ENCODE peak calls at places on chromosomes 5 and 9, in eight cellular contexts. P is B cell, N is fibroblast of the aortic adventitia, C is lower leg skin, J is GM23338, I is endothelial cell of umbilical vein, T is psoas muscle, G is glutamatergic neuron. E is an unnamed sample.

GRCh38 chr9:4334439-4334838 is 34.6 kb upstream of the GLIS3 start:
- DNase-seq in N (no peak), I (peak), J (peak), G (no peak), P (no peak), T (peak), C (no peak), E (no peak)

GRCh38 chr9:135479469-135480052 is at the start of gene PPP1R26:
- DNase-seq in T (no peak), G (peak), J (peak), P (peak), C (no peak), I (no peak), N (no peak), E (peak)

GRCh38 chr5:58240286-58240685 is 219.6 kb downstream of the PLK2 start:
- DNase-seq in P (no peak), N (peak), C (no peak), G (no peak), I (peak), J (no peak), T (no peak), E (no peak)

GRCh38 chr9:21334969-21335632 is at the start of gene KLHL9:
- DNase-seq in C (peak), P (peak), I (peak), T (peak), J (peak), N (peak), G (peak), E (peak)

GRCh38 chr5:35851282-35851681 is 5.4 kb upstream of the IL7R start:
- DNase-seq in P (no peak), J (no peak), C (no peak), T (no peak), G (no peak), N (peak), I (peak), E (no peak)

GRCh38 chr9:16236326-16236725 is 634.1 kb downstream of the BNC2 start:
- DNase-seq in N (peak), J (no peak), G (no peak), C (peak), I (no peak), T (no peak), P (no peak), E (no peak)

GRCh38 chr9:35856206-35856605 is 14.0 kb downstream of the OR13J1 start:
- DNase-seq in I (no peak), T (no peak), C (no peak), J (no peak), G (no peak), P (no peak), N (no peak), E (no peak)

GRCh38 chr9:99832558-99832864 is 10.8 kb downstream of the NR4A3 start:
- DNase-seq in C (no peak), T (no peak), N (no peak), J (no peak), I (no peak), P (no peak), G (no peak), E (no peak)

GRCh38 chr5:177484902-177485549 is 11.6 kb upstream of the DBN1 start:
- DNase-seq in J (no peak), C (no peak), N (no peak), G (no peak), T (no peak), I (no peak), P (no peak), E (no peak)

GRCh38 chr9:134314950-134315715 is 11.1 kb upstream of the RXRA start:
- DNase-seq in C (no peak), T (peak), G (peak), P (no peak), I (no peak), J (no peak), N (no peak), E (no peak)

GRCh38 chr9:30519756-30520155 is 1864.7 kb upstream of the ACO1 start:
- DNase-seq in C (no peak), N (no peak), J (no peak), P (no peak), T (no peak), I (no peak), G (no peak), E (no peak)

GRCh38 chr9:121144482-121144881 is 57.2 kb downstream of the RAB14 start:
- DNase-seq in J (no peak), I (no peak), G (no peak), P (no peak), T (no peak), C (no peak), N (no peak), E (no peak)

GRCh38 chr9:13163287-13163686 is 116.2 kb downstream of the MPDZ start:
- DNase-seq in P (no peak), C (no peak), J (no peak), N (no peak), T (no peak), I (no peak), G (no peak), E (no peak)

GRCh38 chr5:35852084-35852734 is 4.5 kb upstream of the IL7R start:
- DNase-seq in C (no peak), G (no peak), I (no peak), T (no peak), J (no peak), N (no peak), P (no peak), E (peak)

GRCh38 chr5:71874521-71874920 is 155.4 kb downstream of the CARTPT start:
- DNase-seq in T (no peak), C (no peak), G (no peak), N (no peak), J (no peak), I (no peak), P (no peak), E (no peak)

GRCh38 chr9:73179594-73179993 is 27.9 kb downstream of the ANXA1 start:
- DNase-seq in J (no peak), C (no peak), T (no peak), P (no peak), N (no peak), I (no peak), G (no peak), E (no peak)

GRCh38 chr5:68027519-68027918 is 188.0 kb upstream of the PIK3R1 start:
- DNase-seq in P (no peak), C (no peak), J (no peak), N (peak), G (no peak), I (peak), T (no peak), E (no peak)

GRCh38 chr9:93265301-93265971 is 81.5 kb downstream of the WNK2 start:
- DNase-seq in C (no peak), J (no peak), I (no peak), G (no peak), N (no peak), P (no peak), T (no peak), E (peak)

GRCh38 chr5:136420168-136420916 is 55.0 kb upstream of the TRPC7 start:
- DNase-seq in I (peak), J (peak), G (no peak), C (no peak), N (no peak), T (no peak), P (no peak), E (no peak)

GRCh38 chr5:50440651-50441478 is at the start of gene EMB:
- DNase-seq in G (peak), J (peak), T (peak), N (peak), C (no peak), P (peak), I (no peak), E (peak)
- TF ChIP-seq CTCF in G (no peak), J (peak), T (no peak), N (peak), C (no peak), P (peak), I (no peak), E (peak)

DNA sequence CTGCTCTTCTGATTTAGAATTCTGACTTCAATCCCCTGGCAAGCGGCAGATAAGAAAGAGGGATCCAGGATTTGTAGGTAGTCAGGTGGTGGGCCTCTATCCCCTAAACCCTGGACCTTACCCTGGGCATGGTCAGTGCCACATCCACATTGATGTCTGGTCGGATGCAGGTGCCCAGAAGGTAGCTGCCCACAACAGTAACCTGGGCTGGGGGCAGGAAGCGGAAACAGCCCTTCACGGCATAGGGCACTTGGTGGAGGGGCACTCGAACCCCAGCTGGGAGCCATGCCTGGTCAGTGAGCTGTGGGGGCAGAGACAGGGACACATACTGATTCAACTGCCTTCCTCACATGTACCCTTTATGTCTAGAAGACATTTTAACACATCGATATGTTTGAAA is 3.8 kb downstream of the NOL6 start:
- DNase-seq in P (no peak), N (no peak), T (no peak), J (no peak), C (no peak), G (no peak), I (no peak), E (no peak)
- TF ChIP-seq CTCF in P (no peak), N (no peak), T (no peak), J (no peak), C (no peak), G (no peak), I (no peak), E (no peak)

DNA sequence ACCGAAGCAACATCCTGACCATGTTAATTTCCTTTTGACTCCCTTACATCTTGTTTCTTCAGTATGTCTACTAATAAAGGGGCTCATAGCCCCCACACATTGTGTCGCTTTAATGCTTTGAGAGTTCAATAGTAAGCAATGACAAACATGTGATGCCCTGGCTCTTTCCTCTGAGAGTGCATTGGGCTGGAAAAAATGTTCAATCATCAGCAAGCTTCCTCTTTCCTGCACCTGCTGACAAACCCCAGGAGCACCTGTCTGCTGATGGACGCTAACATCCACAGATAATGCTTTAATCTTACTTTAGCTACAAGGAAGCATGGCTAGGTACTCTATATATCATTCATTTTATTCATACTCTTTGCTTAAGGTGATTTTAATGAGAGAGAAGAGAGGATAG is 242.4 kb downstream of the SMARCA2 start:
- DNase-seq in J (no peak), P (peak), N (no peak), C (no peak), I (no peak), T (no peak), G (no peak), E (no peak)
- TF ChIP-seq CTCF in J (no peak), P (no peak), N (no peak), C (no peak), I (no peak), T (no peak), G (no peak), E (no peak)

GRCh38 chr9:19553441-19553840 is 144.6 kb downstream of the ACER2 start:
- DNase-seq in J (no peak), P (no peak), G (no peak), N (no peak), T (no peak), I (no peak), C (no peak), E (no peak)

GRCh38 chr9:19552693-19553092 is 143.9 kb downstream of the ACER2 start:
- DNase-seq in N (no peak), P (no peak), J (no peak), T (no peak), G (no peak), C (no peak), I (no peak), E (no peak)

GRCh38 chr9:19550009-19550408 is 141.2 kb downstream of the ACER2 start:
- DNase-seq in P (no peak), I (no peak), T (no peak), C (no peak), N (no peak), J (no peak), G (no peak), E (no peak)

GRCh38 chr9:19552282-19552681 is 143.5 kb downstream of the ACER2 start:
- DNase-seq in N (no peak), J (no peak), P (no peak), C (no peak), G (no peak), I (no peak), T (no peak), E (no peak)

GRCh38 chr9:19551124-19551929 is 142.5 kb downstream of the ACER2 start:
- DNase-seq in C (no peak), T (no peak), P (no peak), N (peak), I (no peak), G (no peak), J (peak), E (peak)
- TF ChIP-seq CTCF in C (no peak), T (no peak), P (no peak), N (no peak), I (no peak), G (no peak), J (peak), E (no peak)

GRCh38 chr9:136625101-136626065 is 37.3 kb upstream of the EGFL7 start:
- DNase-seq in J (peak), G (no peak), I (peak), P (no peak), N (peak), T (peak), C (no peak), E (no peak)
- TF ChIP-seq CTCF in J (peak), G (no peak), I (peak), P (no peak), N (peak), T (peak), C (no peak), E (no peak)

GRCh38 chr5:115262405-115263247 is at the start of gene PGGT1B:
- DNase-seq in J (peak), I (peak), N (peak), P (peak), G (peak), T (peak), C (peak), E (peak)
- TF ChIP-seq CTCF in J (no peak), I (no peak), N (no peak), P (no peak), G (no peak), T (no peak), C (no peak), E (no peak)

GRCh38 chr5:140881889-140882590 is at the start of gene PCDHA13:
- DNase-seq in J (peak), G (no peak), T (no peak), N (no peak), C (no peak), I (peak), P (no peak), E (peak)
- TF ChIP-seq CTCF in J (peak), G (no peak), T (no peak), N (no peak), C (no peak), I (peak), P (no peak), E (no peak)

GRCh38 chr9:112744177-112744576 is 6.4 kb upstream of the SNX30 start:
- DNase-seq in P (no peak), J (no peak), N (no peak), T (no peak), G (no peak), I (no peak), C (no peak), E (no peak)

GRCh38 chr9:112748041-112748440 is 2.5 kb upstream of the SNX30 start:
- DNase-seq in J (no peak), T (no peak), P (no peak), N (no peak), C (no peak), G (no peak), I (no peak), E (no peak)

GRCh38 chr9:112747094-112747493 is 3.5 kb upstream of the SNX30 start:
- DNase-seq in N (no peak), P (no peak), C (no peak), J (no peak), T (no peak), G (no peak), I (no peak), E (no peak)

DNA sequence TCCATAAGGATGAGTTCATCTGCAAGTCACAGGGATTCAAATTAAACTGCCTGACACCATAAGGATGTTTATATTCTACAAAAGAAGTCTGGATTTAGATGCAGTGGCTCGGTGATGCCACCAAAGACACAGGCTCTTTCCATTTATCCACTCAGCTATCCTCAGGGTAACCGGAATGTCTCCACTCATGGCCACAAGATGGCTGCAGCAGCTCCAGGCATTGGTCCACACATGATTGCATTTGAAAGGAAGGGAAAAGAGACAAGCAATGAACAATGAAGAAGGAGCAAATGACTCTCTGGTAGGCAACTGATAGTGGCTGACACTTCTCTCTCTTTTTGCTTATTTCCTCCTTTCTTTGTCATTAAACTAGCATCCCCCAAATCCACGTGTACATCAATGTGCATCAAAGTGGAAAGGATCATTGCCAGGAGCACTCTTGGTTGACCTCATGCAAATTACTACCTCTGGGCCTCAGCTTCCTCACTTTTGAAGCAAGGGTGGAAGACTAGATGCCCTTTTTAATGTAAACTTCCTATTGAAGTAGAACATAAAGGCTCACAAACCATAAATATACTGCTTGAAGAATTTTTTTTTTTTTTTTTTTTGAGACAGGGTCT is 7.2 kb upstream of the SNX30 start:
- DNase-seq in N (no peak), G (no peak), J (no peak), T (no peak), P (peak), C (no peak), I (no peak), E (no peak)
- TF ChIP-seq CTCF in N (peak), G (no peak), J (peak), T (no peak), P (no peak), C (no peak), I (no peak), E (no peak)

DNA sequence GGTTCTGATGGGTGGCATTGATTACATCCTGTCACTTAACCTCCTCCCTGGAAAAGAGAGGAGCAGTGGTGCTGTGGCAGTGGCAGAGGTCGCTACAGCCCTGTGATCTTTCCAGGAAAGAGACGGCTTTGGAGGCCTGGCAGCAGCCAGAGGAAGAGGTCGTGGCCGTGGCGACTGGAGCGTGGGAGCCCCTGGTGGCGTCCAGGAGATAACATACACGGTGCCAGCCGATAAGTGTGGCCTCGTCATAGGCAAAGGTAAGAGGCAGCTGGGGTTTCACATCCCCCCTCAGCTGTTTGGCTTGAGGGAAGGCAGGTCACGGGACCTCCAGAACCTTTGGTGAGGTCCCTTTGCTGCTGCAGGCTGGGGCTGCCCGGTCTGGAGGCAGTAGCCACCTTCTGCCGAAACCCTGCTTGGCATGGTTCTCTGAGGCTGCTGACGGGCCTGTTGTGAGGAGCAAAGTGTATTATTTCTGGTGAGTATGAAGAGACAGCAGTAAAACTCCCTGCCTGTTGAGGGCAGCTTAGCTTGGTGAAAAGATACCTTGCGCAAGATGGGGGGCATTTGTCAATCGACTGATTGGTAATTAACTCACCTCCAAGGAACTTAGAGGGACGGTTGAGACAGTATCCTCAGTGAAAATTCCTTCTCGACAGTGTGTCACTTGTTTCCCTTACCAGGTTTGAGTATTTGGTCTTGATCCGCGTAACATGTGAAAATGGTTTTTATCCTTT is 38.0 kb upstream of the PRDM12 start:
- DNase-seq in J (peak), N (no peak), I (no peak), G (peak), P (no peak), C (no peak), T (no peak), E (no peak)
- TF ChIP-seq CTCF in J (peak), N (no peak), I (no peak), G (no peak), P (no peak), C (no peak), T (no peak), E (no peak)